ENCODE peak calls at places on chromosomes 3 and 15, in seven cellular contexts. I is upper lobe of right lung, T is Peyer's patch, A is psoas muscle, R is kidney, N is IMR-90, L is heart right ventricle. Q is an unnamed sample.

GRCh38 chr15:39194431-39194830 is 386.4 kb upstream of the THBS1 start:
- DNase-seq in A (no peak), N (peak), I (no peak), L (no peak), T (no peak), R (no peak), Q (no peak)

GRCh38 chr3:140809326-140809725 is 131.5 kb downstream of the TRIM42 start:
- DNase-seq in I (no peak), L (no peak), A (no peak), N (no peak), R (no peak), T (no peak), Q (no peak)

GRCh38 chr3:88149146-88149515 is 628 bp upstream of the C3orf38 start:
- DNase-seq in A (no peak), R (no peak), I (no peak), L (no peak), N (peak), T (no peak), Q (no peak)

GRCh38 chr3:150412599-150413069 is 4.5 kb downstream of the TSC22D2 start:
- DNase-seq in T (no peak), A (no peak), L (no peak), R (no peak), I (no peak), N (peak), Q (no peak)

GRCh38 chr15:67458449-67458848 is 62.5 kb upstream of the C15orf61 start:
- DNase-seq in A (no peak), R (no peak), I (no peak), N (peak), L (no peak), T (no peak), Q (no peak)

GRCh38 chr15:92747047-92747446 is 91.5 kb upstream of the FAM174B start:
- DNase-seq in N (no peak), L (no peak), R (no peak), I (no peak), A (no peak), T (no peak), Q (no peak)

GRCh38 chr3:13098192-13098591 is 25.0 kb upstream of the IQSEC1 start:
- DNase-seq in N (no peak), I (no peak), L (no peak), T (no peak), A (no peak), R (no peak), Q (no peak)

GRCh38 chr15:58258501-58259274 is 120.5 kb downstream of the AQP9 start:
- DNase-seq in T (no peak), A (no peak), I (no peak), R (no peak), L (no peak), N (no peak), Q (no peak)

GRCh38 chr3:19216669-19217337 is 68.5 kb downstream of the KCNH8 start:
- DNase-seq in L (peak), R (peak), I (peak), N (no peak), A (peak), T (no peak), Q (peak)

GRCh38 chr3:152436707-152437615 is 168.2 kb downstream of the MBNL1 start:
- DNase-seq in T (no peak), I (no peak), R (no peak), A (no peak), N (no peak), L (no peak), Q (no peak)

GRCh38 chr3:141858312-141858711 is 18.1 kb upstream of the ATP1B3 start:
- DNase-seq in A (no peak), I (no peak), L (no peak), N (no peak), T (no peak), R (no peak), Q (no peak)

GRCh38 chr15:53559364-53560253 is 199.9 kb downstream of the WDR72 start:
- DNase-seq in L (no peak), I (no peak), A (no peak), R (no peak), N (no peak), T (no peak), Q (no peak)

GRCh38 chr15:70096975-70097336 is 761 bp downstream of the TLE3 start:
- DNase-seq in A (no peak), N (no peak), I (no peak), L (no peak), T (no peak), R (no peak), Q (no peak)

GRCh38 chr3:162769559-162769958 is 1273.0 kb downstream of the OTOL1 start:
- DNase-seq in I (no peak), N (peak), A (no peak), R (no peak), L (no peak), T (no peak), Q (no peak)

GRCh38 chr3:76685858-76686257 is 354.0 kb upstream of the ROBO2 start:
- DNase-seq in N (no peak), A (no peak), I (no peak), R (no peak), L (no peak), T (no peak), Q (peak)

GRCh38 chr15:31740203-31740602 is 290.1 kb upstream of the CHRNA7 start:
- DNase-seq in L (no peak), I (no peak), N (no peak), T (no peak), R (no peak), A (no peak), Q (no peak)

GRCh38 chr3:172330413-172330812 is 117.8 kb downstream of the GHSR start:
- DNase-seq in I (no peak), N (no peak), L (no peak), A (no peak), T (no peak), R (no peak), Q (no peak)

GRCh38 chr3:172334743-172335142 is 113.5 kb downstream of the GHSR start:
- DNase-seq in L (no peak), T (no peak), N (no peak), I (no peak), A (no peak), R (no peak), Q (no peak)

GRCh38 chr3:172333042-172333377 is 115.2 kb downstream of the GHSR start:
- DNase-seq in L (no peak), I (no peak), A (no peak), T (no peak), R (no peak), N (no peak), Q (no peak)

GRCh38 chr3:172332256-172333041 is 115.8 kb downstream of the GHSR start:
- DNase-seq in L (peak), T (peak), R (no peak), A (no peak), I (no peak), N (peak), Q (peak)

DNA sequence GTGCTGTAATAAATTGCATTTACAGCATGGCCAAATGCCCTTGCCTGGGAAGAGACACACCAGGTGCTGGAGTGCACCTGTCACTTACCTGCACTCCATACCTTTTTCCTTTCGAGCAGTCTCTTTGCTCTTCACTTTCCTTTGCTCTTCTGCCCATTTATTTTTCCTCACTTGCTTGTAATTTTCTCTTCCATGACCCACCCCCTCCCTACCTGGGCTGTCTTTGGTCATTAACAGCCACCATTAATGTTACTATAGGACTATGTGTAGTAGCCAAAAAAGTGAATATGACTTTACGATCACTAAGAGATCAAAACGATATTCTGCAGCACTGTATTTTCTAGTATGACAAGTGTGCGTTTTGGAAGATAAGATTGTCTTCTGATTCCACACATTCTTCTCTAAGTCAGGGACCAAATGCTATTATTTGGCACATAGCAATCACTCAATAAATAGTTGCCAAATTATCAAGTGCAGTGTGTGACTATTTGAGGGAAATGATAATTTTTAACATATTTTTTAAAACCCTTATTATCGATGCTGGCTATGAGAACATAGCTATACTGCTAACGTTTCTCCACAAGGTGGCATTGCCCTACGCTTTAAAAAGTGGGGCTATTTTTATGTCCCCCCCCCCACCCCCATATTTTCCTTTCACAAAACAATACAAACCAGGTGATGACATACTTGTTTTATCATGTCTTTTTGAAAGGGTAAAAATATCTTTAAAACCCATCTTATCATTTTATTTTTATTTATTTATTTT is 114.4 kb downstream of the GHSR start:
- DNase-seq in T (no peak), R (no peak), L (no peak), A (no peak), N (no peak), I (no peak), Q (no peak)
- TF ChIP-seq CTCF in T (no peak), R (no peak), L (peak), A (peak), N (no peak), I (no peak), Q (no peak)

DNA sequence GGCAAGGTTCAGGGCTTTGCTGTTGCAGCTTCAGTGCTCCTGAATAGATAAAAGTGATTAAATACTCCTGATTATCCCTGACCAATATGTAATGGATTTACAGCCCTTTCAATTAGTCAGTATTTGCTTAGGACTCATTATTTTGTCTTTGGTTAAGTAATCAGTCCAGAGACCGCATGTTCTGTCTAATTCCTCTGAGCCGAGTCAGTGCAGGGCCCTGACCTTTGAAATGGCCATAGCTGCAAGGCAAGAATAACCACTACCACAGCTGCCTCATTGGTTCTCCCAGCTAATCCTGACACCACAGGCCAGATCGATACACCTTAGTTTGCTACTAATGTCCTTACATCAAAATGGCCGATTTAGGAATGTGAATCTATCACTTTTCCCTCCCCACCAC is 65.0 kb downstream of the MEIS2 start:
- DNase-seq in L (no peak), A (no peak), R (no peak), I (no peak), N (peak), T (no peak), Q (no peak)
- H3K27ac ChIP-seq in L (no peak), A (no peak), R (no peak), I (no peak), N (no peak), T (no peak), Q (no peak)

GRCh38 chr15:36251450-36251849 is 328.0 kb upstream of the CDIN1 start:
- DNase-seq in I (no peak), T (no peak), L (no peak), A (no peak), R (no peak), N (no peak), Q (no peak)
- TF ChIP-seq CTCF in I (no peak), T (no peak), L (no peak), A (no peak), R (no peak), N (no peak), Q (no peak)

DNA sequence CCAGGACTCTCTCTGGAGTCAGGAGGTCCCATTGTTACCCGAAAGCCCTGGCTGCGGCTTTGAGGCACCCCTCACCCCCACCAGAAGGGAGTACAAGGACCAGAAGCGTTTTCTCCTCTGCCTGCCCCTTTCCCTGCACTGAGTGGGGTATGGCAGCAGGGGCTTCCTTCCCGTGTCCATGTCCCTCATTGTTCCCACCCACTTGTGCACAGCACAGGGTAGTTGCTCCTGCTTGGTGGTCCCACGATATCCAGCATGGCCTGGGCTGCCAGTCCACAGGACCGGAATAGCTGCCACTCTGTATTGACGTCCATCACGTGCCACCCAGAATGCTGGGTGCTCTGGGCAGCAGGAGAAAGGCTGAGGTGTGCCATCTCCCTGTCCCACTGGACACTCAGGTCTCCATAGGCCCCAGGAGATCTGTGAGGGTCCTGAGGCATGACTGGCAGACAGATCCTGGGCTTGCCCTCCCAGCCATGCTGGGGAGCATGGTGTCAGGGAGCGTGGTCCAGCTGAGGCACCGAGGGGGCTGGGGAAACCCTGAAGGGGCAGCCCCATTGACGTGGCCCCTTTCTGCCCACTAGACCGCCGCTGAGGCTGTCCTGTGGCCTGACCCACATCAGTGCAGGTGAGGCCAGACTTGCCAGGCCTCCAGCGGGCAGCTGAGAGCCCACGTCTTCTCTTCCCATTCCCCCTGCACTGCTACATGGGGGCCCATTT is 45.3 kb upstream of the SEC22A start:
- DNase-seq in T (no peak), L (no peak), I (peak), N (no peak), A (no peak), R (no peak), Q (peak)
- H3K27ac ChIP-seq in T (no peak), L (no peak), I (no peak), N (no peak), A (no peak), R (no peak), Q (no peak)

GRCh38 chr15:64092864-64093626 is 593 bp downstream of the CIAO2A start:
- DNase-seq in L (peak), A (peak), N (peak), T (peak), R (no peak), I (no peak), Q (peak)
- TF ChIP-seq CTCF in L (peak), A (no peak), N (no peak), T (no peak), R (no peak), I (no peak), Q (no peak)

GRCh38 chr3:62056603-62057002 is 316.7 kb downstream of the FEZF2 start:
- DNase-seq in I (no peak), N (no peak), A (no peak), R (no peak), T (no peak), L (no peak), Q (no peak)
- H3K27ac ChIP-seq in I (no peak), N (no peak), A (no peak), R (no peak), T (no peak), L (no peak), Q (no peak)

DNA sequence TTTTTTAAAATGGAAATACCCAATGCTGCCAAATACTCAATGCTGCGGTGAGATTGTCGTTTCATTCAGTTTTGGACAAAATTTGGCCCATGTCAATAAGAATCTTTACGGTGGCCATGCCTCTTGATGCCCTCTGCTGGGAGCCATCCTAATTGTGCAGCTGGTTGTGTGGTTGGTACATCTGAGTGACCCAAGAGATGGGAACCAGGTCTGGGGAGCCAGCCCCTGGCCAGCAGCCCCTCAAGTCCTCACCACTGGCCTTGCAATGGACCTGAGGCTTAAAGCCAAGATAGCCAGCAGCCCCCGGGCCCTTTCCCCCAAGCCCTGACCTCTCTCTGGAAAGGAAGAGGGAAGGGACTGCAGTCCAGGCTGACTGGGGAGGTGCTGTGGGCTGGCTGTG is 36.4 kb upstream of the ESYT3 start:
- DNase-seq in L (no peak), N (no peak), T (no peak), A (no peak), R (no peak), I (no peak), Q (no peak)
- TF ChIP-seq CTCF in L (peak), N (no peak), T (no peak), A (no peak), R (no peak), I (peak), Q (peak)

GRCh38 chr3:43752908-43753307 is 62.2 kb downstream of the ABHD5 start:
- DNase-seq in A (no peak), L (no peak), N (peak), I (no peak), T (no peak), R (no peak), Q (no peak)
- H3K27ac ChIP-seq in A (no peak), L (no peak), N (peak), I (no peak), T (no peak), R (no peak), Q (no peak)

Q was measured in adrenal gland.